ENCODE peak calls at places on chromosomes 12 and 14, in seven cellular contexts. Y, G, L, I, Z, V and X are unnamed samples.

GRCh38 chr12:113142173-113142885 is 6.8 kb upstream of the RASAL1 start:
- DNase-seq in Z (no peak), L (peak), V (no peak), I (no peak), G (peak), Y (no peak), X (no peak)

GRCh38 chr12:15883536-15883935 is 1.3 kb downstream of the STRAP start:
- DNase-seq in L (no peak), Z (no peak), V (no peak), I (no peak), Y (no peak), G (no peak), X (no peak)

GRCh38 chr12:46516933-46517578 is 144.5 kb upstream of the SLC38A2 start:
- DNase-seq in G (no peak), V (no peak), Z (no peak), Y (no peak), I (peak), L (no peak), X (no peak)

GRCh38 chr12:114673169-114673833 is 10.7 kb downstream of the TBX3 start:
- DNase-seq in I (no peak), G (no peak), Z (no peak), V (peak), L (no peak), Y (peak), X (no peak)

GRCh38 chr14:80404413-80404812 is 193.1 kb upstream of the DIO2 start:
- DNase-seq in V (peak), Y (no peak), Z (no peak), I (no peak), G (no peak), L (no peak), X (no peak)

GRCh38 chr12:1439687-1440086 is 154.7 kb downstream of the FBXL14 start:
- DNase-seq in L (no peak), G (no peak), V (no peak), I (no peak), Z (no peak), Y (no peak), X (no peak)

GRCh38 chr14:24297190-24297964 is 2.2 kb downstream of the DHRS1 start:
- DNase-seq in Y (peak), L (no peak), I (no peak), Z (no peak), V (peak), G (no peak), X (no peak)

GRCh38 chr12:114686421-114687268 is 2.7 kb upstream of the TBX3 start:
- DNase-seq in V (peak), Z (no peak), Y (peak), L (no peak), G (no peak), I (no peak), X (no peak)

GRCh38 chr14:29321646-29322045 is 555.1 kb downstream of the FOXG1 start:
- DNase-seq in G (no peak), V (peak), Z (no peak), I (no peak), L (no peak), Y (no peak), X (no peak)

GRCh38 chr14:50532502-50533313 is at the start of gene MAP4K5:
- DNase-seq in Y (peak), I (peak), L (peak), V (peak), G (peak), Z (peak), X (peak)

GRCh38 chr14:40983604-40984003 is 623.1 kb upstream of the LRFN5 start:
- DNase-seq in Y (no peak), Z (no peak), G (no peak), L (no peak), I (no peak), V (no peak), X (no peak)

GRCh38 chr12:47964102-47964723 is 817 bp downstream of the TMEM106C start:
- DNase-seq in I (no peak), Y (peak), V (peak), L (no peak), Z (no peak), G (no peak), X (peak)

GRCh38 chr12:69906411-69907216 is 81.6 kb downstream of the MYRFL start:
- DNase-seq in L (no peak), Y (no peak), I (peak), Z (no peak), G (no peak), V (no peak), X (no peak)

GRCh38 chr14:20587489-20588154 is at the start of gene RNASE11:
- DNase-seq in V (no peak), Z (no peak), Y (no peak), L (no peak), I (no peak), G (no peak), X (no peak)

GRCh38 chr14:96574633-96575191 is 72.5 kb downstream of the PAPOLA start:
- DNase-seq in G (no peak), V (no peak), Z (no peak), Y (no peak), L (no peak), I (no peak), X (no peak)

GRCh38 chr14:64234877-64235651 is 59.1 kb downstream of the ESR2 start:
- DNase-seq in V (no peak), Z (no peak), L (no peak), G (no peak), Y (no peak), I (no peak), X (no peak)

GRCh38 chr14:44701563-44702263 is 194.6 kb upstream of the FSCB start:
- DNase-seq in Y (peak), Z (no peak), I (no peak), V (peak), G (no peak), L (no peak), X (no peak)

GRCh38 chr12:18467636-18468520 is 206.6 kb downstream of the PIK3C2G start:
- DNase-seq in Z (no peak), I (no peak), G (no peak), Y (no peak), V (no peak), L (no peak), X (no peak)
- H3K27ac ChIP-seq in Z (no peak), I (no peak), G (no peak), Y (no peak), V (no peak), L (no peak), X (no peak)

GRCh38 chr14:69792887-69793421 is 4.1 kb downstream of the SLC10A1 start:
- DNase-seq in V (no peak), I (no peak), G (no peak), L (no peak), Z (no peak), Y (no peak), X (no peak)

GRCh38 chr14:69794791-69795190 is 2.2 kb downstream of the SLC10A1 start:
- DNase-seq in Z (no peak), G (no peak), L (no peak), Y (no peak), V (no peak), I (no peak), X (no peak)

GRCh38 chr14:69796797-69797500 is at the start of gene SLC10A1:
- DNase-seq in L (no peak), Z (no peak), G (no peak), Y (no peak), I (no peak), V (no peak), X (no peak)

GRCh38 chr14:69797573-69798338 is 715 bp upstream of the SLC10A1 start:
- DNase-seq in I (no peak), L (no peak), V (no peak), Z (no peak), Y (no peak), G (no peak), X (no peak)

GRCh38 chr14:69798339-69798735 is 1.3 kb upstream of the SLC10A1 start:
- DNase-seq in G (no peak), Z (no peak), V (no peak), I (no peak), L (no peak), Y (no peak), X (no peak)
- H3K27ac ChIP-seq in G (no peak), Z (no peak), V (no peak), I (no peak), L (no peak), Y (no peak), X (no peak)

DNA sequence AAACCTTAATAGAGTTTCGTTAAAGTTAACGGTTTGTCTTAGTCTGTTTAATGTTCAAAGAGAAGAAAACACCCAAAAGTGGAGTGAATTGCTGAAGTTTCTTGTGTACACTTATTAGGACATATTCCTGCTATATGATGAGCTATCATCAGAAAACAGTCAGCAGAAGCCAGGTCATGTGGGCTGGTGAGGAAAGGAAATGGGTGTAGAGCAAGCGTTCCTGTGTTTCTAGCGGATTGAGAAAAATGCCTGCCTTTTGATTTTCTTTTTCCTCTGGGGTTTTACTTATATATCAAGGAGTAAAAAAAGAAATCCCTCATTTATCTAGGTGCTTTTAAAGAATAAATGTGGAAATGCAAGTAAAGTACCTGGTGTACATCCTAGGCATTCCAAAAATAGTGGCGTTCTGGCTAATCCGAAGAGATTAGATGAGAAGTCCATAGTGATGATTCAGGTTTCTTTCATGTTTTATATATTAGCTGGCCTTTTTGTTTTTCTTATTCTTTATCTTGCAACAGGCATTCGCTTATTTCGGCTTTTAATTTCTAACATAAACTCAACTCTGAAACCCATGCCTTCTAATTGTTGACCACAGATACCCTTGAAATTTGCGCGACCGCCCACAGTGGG is 50.7 kb downstream of the FLRT2 start:
- DNase-seq in G (no peak), V (no peak), Y (no peak), L (no peak), Z (no peak), I (no peak), X (no peak)
- H3K27ac ChIP-seq in G (no peak), V (no peak), Y (no peak), L (no peak), Z (no peak), I (no peak), X (no peak)

GRCh38 chr12:124501080-124501642 is 66.3 kb downstream of the NCOR2 start:
- DNase-seq in V (peak), I (no peak), G (peak), Y (peak), L (no peak), Z (no peak), X (no peak)
- H3K27ac ChIP-seq in V (peak), I (no peak), G (peak), Y (peak), L (peak), Z (no peak), X (no peak)

DNA sequence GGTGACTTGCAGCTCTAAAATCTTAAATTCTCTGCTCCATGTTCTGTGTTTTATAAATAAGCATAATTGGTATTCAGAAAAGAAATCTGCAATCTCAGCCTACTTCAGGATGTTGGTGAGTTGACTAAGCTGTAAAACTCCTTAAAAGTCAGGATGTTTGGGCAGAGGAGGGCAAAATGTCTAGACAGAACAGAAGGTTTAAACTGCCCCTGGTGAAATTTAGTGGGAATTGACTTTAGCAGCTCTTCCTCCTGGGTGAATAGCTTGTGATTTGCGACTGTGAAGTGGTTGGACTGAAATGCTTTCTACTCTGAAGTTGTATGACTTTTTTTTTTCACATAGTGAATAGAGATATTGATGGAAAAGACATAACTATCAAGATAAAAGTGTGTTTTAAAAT is 85.8 kb downstream of the CAND1 start:
- DNase-seq in Y (peak), G (no peak), L (no peak), V (peak), Z (no peak), I (no peak), X (no peak)
- H3K27ac ChIP-seq in Y (no peak), G (no peak), L (no peak), V (no peak), Z (no peak), I (no peak), X (no peak)